ENCODE peak calls at places on chromosome 9, in five cellular contexts. One of them, this sample, is unnamed.

GRCh38 chr9:130421802-130422276 is 22.9 kb upstream of the ASS1 start:
- DNase-seq in activated T-helper 1 cell treated with anti-CD3 and anti-CD28 coated beads, Interleukin-2, amount 50 U/mL, for 16 hours: no peak
- DNase-seq in stimulated activated CD4-positive, alpha-beta T cell treated with anti-CD3 and anti-CD28 coated beads, Interleukin-2, amount 100 ng/mL, for 4 hours: no peak
- DNase-seq in M059J: peak
- DNase-seq in activated CD4-positive, alpha-beta T cell treated with anti-CD3 and anti-CD28 coated beads for 24 hours: no peak
- DNase-seq in this sample: no peak

GRCh38 chr9:26975728-26976707 is 19.8 kb downstream of the IFT74 start:
- DNase-seq in activated T-helper 1 cell treated with anti-CD3 and anti-CD28 coated beads, Interleukin-2, amount 50 U/mL, for 16 hours: no peak
- DNase-seq in stimulated activated CD4-positive, alpha-beta T cell treated with anti-CD3 and anti-CD28 coated beads, Interleukin-2, amount 100 ng/mL, for 4 hours: no peak
- DNase-seq in M059J: peak
- DNase-seq in activated CD4-positive, alpha-beta T cell treated with anti-CD3 and anti-CD28 coated beads for 24 hours: no peak
- DNase-seq in this sample: no peak

GRCh38 chr9:127878001-127878651 is 651 bp upstream of the AK1 start:
- DNase-seq in M059J: no peak
- DNase-seq in activated CD4-positive, alpha-beta T cell treated with anti-CD3 and anti-CD28 coated beads for 24 hours: no peak
- DNase-seq in activated T-helper 1 cell treated with anti-CD3 and anti-CD28 coated beads, Interleukin-2, amount 50 U/mL, for 16 hours: no peak
- DNase-seq in stimulated activated CD4-positive, alpha-beta T cell treated with anti-CD3 and anti-CD28 coated beads, Interleukin-2, amount 100 ng/mL, for 4 hours: no peak
- DNase-seq in this sample: no peak

GRCh38 chr9:5095795-5096194 is 89.6 kb downstream of the INSL6 start:
- DNase-seq in activated CD4-positive, alpha-beta T cell treated with anti-CD3 and anti-CD28 coated beads for 24 hours: no peak
- DNase-seq in M059J: peak
- DNase-seq in stimulated activated CD4-positive, alpha-beta T cell treated with anti-CD3 and anti-CD28 coated beads, Interleukin-2, amount 100 ng/mL, for 4 hours: no peak
- DNase-seq in activated T-helper 1 cell treated with anti-CD3 and anti-CD28 coated beads, Interleukin-2, amount 50 U/mL, for 16 hours: no peak
- DNase-seq in this sample: no peak

GRCh38 chr9:27368317-27368985 is 71.5 kb upstream of the EQTN start:
- DNase-seq in activated CD4-positive, alpha-beta T cell treated with anti-CD3 and anti-CD28 coated beads for 24 hours: no peak
- DNase-seq in activated T-helper 1 cell treated with anti-CD3 and anti-CD28 coated beads, Interleukin-2, amount 50 U/mL, for 16 hours: no peak
- DNase-seq in stimulated activated CD4-positive, alpha-beta T cell treated with anti-CD3 and anti-CD28 coated beads, Interleukin-2, amount 100 ng/mL, for 4 hours: no peak
- DNase-seq in M059J: no peak
- DNase-seq in this sample: no peak

GRCh38 chr9:104896131-104896530 is 31.8 kb downstream of the ABCA1 start:
- DNase-seq in M059J: peak
- DNase-seq in stimulated activated CD4-positive, alpha-beta T cell treated with anti-CD3 and anti-CD28 coated beads, Interleukin-2, amount 100 ng/mL, for 4 hours: no peak
- DNase-seq in activated CD4-positive, alpha-beta T cell treated with anti-CD3 and anti-CD28 coated beads for 24 hours: no peak
- DNase-seq in activated T-helper 1 cell treated with anti-CD3 and anti-CD28 coated beads, Interleukin-2, amount 50 U/mL, for 16 hours: no peak
- DNase-seq in this sample: no peak

GRCh38 chr9:4750021-4750673 is 9.1 kb upstream of the AK3 start:
- DNase-seq in M059J: peak
- DNase-seq in activated T-helper 1 cell treated with anti-CD3 and anti-CD28 coated beads, Interleukin-2, amount 50 U/mL, for 16 hours: no peak
- DNase-seq in activated CD4-positive, alpha-beta T cell treated with anti-CD3 and anti-CD28 coated beads for 24 hours: no peak
- DNase-seq in stimulated activated CD4-positive, alpha-beta T cell treated with anti-CD3 and anti-CD28 coated beads, Interleukin-2, amount 100 ng/mL, for 4 hours: no peak
- DNase-seq in this sample: no peak

GRCh38 chr9:131484560-131485185 is 18.0 kb upstream of the POMT1 start:
- DNase-seq in activated T-helper 1 cell treated with anti-CD3 and anti-CD28 coated beads, Interleukin-2, amount 50 U/mL, for 16 hours: no peak
- DNase-seq in stimulated activated CD4-positive, alpha-beta T cell treated with anti-CD3 and anti-CD28 coated beads, Interleukin-2, amount 100 ng/mL, for 4 hours: no peak
- DNase-seq in M059J: no peak
- DNase-seq in activated CD4-positive, alpha-beta T cell treated with anti-CD3 and anti-CD28 coated beads for 24 hours: no peak
- DNase-seq in this sample: no peak

GRCh38 chr9:93077811-93078210 is 18.2 kb upstream of the CARD19 start:
- DNase-seq in stimulated activated CD4-positive, alpha-beta T cell treated with anti-CD3 and anti-CD28 coated beads, Interleukin-2, amount 100 ng/mL, for 4 hours: no peak
- DNase-seq in activated T-helper 1 cell treated with anti-CD3 and anti-CD28 coated beads, Interleukin-2, amount 50 U/mL, for 16 hours: no peak
- DNase-seq in M059J: no peak
- DNase-seq in activated CD4-positive, alpha-beta T cell treated with anti-CD3 and anti-CD28 coated beads for 24 hours: no peak
- DNase-seq in this sample: no peak

GRCh38 chr9:75852746-75853145 is 37.7 kb upstream of the PCSK5 start:
- DNase-seq in activated CD4-positive, alpha-beta T cell treated with anti-CD3 and anti-CD28 coated beads for 24 hours: no peak
- DNase-seq in stimulated activated CD4-positive, alpha-beta T cell treated with anti-CD3 and anti-CD28 coated beads, Interleukin-2, amount 100 ng/mL, for 4 hours: no peak
- DNase-seq in M059J: no peak
- DNase-seq in activated T-helper 1 cell treated with anti-CD3 and anti-CD28 coated beads, Interleukin-2, amount 50 U/mL, for 16 hours: no peak
- DNase-seq in this sample: no peak

GRCh38 chr9:84315278-84315877 is 25.2 kb downstream of the SLC28A3 start:
- DNase-seq in activated T-helper 1 cell treated with anti-CD3 and anti-CD28 coated beads, Interleukin-2, amount 50 U/mL, for 16 hours: peak
- DNase-seq in stimulated activated CD4-positive, alpha-beta T cell treated with anti-CD3 and anti-CD28 coated beads, Interleukin-2, amount 100 ng/mL, for 4 hours: peak
- DNase-seq in M059J: peak
- DNase-seq in activated CD4-positive, alpha-beta T cell treated with anti-CD3 and anti-CD28 coated beads for 24 hours: peak
- DNase-seq in this sample: no peak